ENCODE peak calls at places on chromosome 13, in six cellular contexts. B is fibroblast of the aortic adventitia, Y is endothelial cell, Q is ovary, A is LHCN-M2, F is mesendoderm. J is an unnamed sample.

GRCh38 chr13:20193142-20193923 is 595 bp upstream of the GJB2 start:
- DNase-seq in Y (no peak), A (no peak), F (no peak), Q (no peak), B (peak), J (no peak)

GRCh38 chr13:74040200-74040599 is 94.0 kb downstream of the KLF12 start:
- DNase-seq in A (peak), Q (peak), F (peak), Y (peak), B (peak), J (peak)

GRCh38 chr13:113781571-113781970 is 22.5 kb downstream of the TMEM255B start:
- DNase-seq in Q (no peak), B (no peak), A (no peak), F (no peak), Y (no peak), J (no peak)

GRCh38 chr13:98141938-98142426 is 912 bp upstream of the FARP1 start:
- DNase-seq in Y (peak), A (no peak), F (peak), Q (peak), B (no peak), J (no peak)

GRCh38 chr13:65217459-65217858 is 2012.7 kb downstream of the PCDH9 start:
- DNase-seq in Q (no peak), F (no peak), B (no peak), A (no peak), Y (no peak), J (no peak)

GRCh38 chr13:71864094-71864980 is 2.7 kb downstream of the DACH1 start:
- DNase-seq in F (peak), Y (peak), Q (no peak), A (no peak), B (no peak), J (no peak)

GRCh38 chr13:46321494-46322225 is 65.4 kb downstream of the RUBCNL start:
- DNase-seq in A (peak), Y (peak), F (peak), B (peak), Q (no peak), J (peak)

GRCh38 chr13:27977476-27978300 is 8.6 kb upstream of the CDX2 start:
- DNase-seq in B (no peak), Y (no peak), F (peak), A (no peak), Q (no peak), J (peak)

GRCh38 chr13:78194904-78195639 is 276.4 kb upstream of the EDNRB start:
- DNase-seq in A (peak), B (peak), F (peak), Y (no peak), Q (no peak), J (no peak)